ENCODE peak calls at places on chromosomes 6 and 20, in five cellular contexts. One of them, this sample, is unnamed.
A peak's percentile ranks its signal among the peaks of the same experiment; 100 is the strongest.

GRCh38 chr6:141700836-141701235 is 431.9 kb upstream of the GJE1 start:
- DNase-seq in esophagus muscularis mucosa: no peak
- DNase-seq in heart left ventricle: no peak
- DNase-seq in NB4: no peak
- DNase-seq in breast epithelium: no peak
- DNase-seq in this sample: no peak

GRCh38 chr6:41455818-41456217 is 90.4 kb upstream of the FOXP4 start:
- DNase-seq in NB4: no peak
- DNase-seq in breast epithelium: no peak
- DNase-seq in esophagus muscularis mucosa: no peak
- DNase-seq in heart left ventricle: no peak
- DNase-seq in this sample: no peak

GRCh38 chr6:155314773-155315515 is 660 bp upstream of the TFB1M start:
- DNase-seq in esophagus muscularis mucosa: no peak
- DNase-seq in breast epithelium: peak; percentile 34
- DNase-seq in NB4: peak; percentile 94
- DNase-seq in heart left ventricle: peak; percentile 65
- DNase-seq in this sample: peak; percentile 89

GRCh38 chr20:32577023-32577422 is 8.1 kb downstream of the NOL4L start:
- DNase-seq in heart left ventricle: no peak
- DNase-seq in esophagus muscularis mucosa: no peak
- DNase-seq in NB4: no peak
- DNase-seq in breast epithelium: no peak
- DNase-seq in this sample: no peak

GRCh38 chr6:12875061-12875460 is 158.5 kb downstream of the PHACTR1 start:
- DNase-seq in esophagus muscularis mucosa: no peak
- DNase-seq in breast epithelium: no peak
- DNase-seq in heart left ventricle: no peak
- DNase-seq in NB4: no peak
- DNase-seq in this sample: no peak

GRCh38 chr20:17171750-17172149 is 55.1 kb upstream of the PCSK2 start:
- DNase-seq in NB4: no peak
- DNase-seq in heart left ventricle: no peak
- DNase-seq in breast epithelium: no peak
- DNase-seq in esophagus muscularis mucosa: no peak
- DNase-seq in this sample: no peak

GRCh38 chr20:37430778-37431460 is 85.0 kb downstream of the SRC start:
- DNase-seq in NB4: no peak
- DNase-seq in breast epithelium: no peak
- DNase-seq in esophagus muscularis mucosa: no peak
- DNase-seq in heart left ventricle: no peak
- DNase-seq in this sample: no peak

GRCh38 chr6:153957409-153957808 is 81.6 kb upstream of the OPRM1 start:
- DNase-seq in NB4: no peak
- DNase-seq in breast epithelium: no peak
- DNase-seq in esophagus muscularis mucosa: no peak
- DNase-seq in heart left ventricle: no peak
- DNase-seq in this sample: no peak

GRCh38 chr6:18861182-18861581 is 474.0 kb downstream of the RNF144B start:
- DNase-seq in heart left ventricle: no peak
- DNase-seq in esophagus muscularis mucosa: no peak
- DNase-seq in breast epithelium: no peak
- DNase-seq in NB4: no peak
- DNase-seq in this sample: no peak

GRCh38 chr20:48406462-48407235 is 421.1 kb downstream of the PREX1 start:
- DNase-seq in heart left ventricle: no peak
- DNase-seq in breast epithelium: no peak
- DNase-seq in esophagus muscularis mucosa: no peak
- DNase-seq in NB4: peak; percentile 19
- DNase-seq in this sample: no peak

GRCh38 chr20:57442160-57442887 is 51.1 kb downstream of the RBM38 start:
- DNase-seq in esophagus muscularis mucosa: no peak
- DNase-seq in heart left ventricle: no peak
- DNase-seq in NB4: no peak
- DNase-seq in breast epithelium: no peak
- DNase-seq in this sample: peak; percentile 85

GRCh38 chr6:33765368-33765767 is 18.7 kb upstream of the IP6K3 start:
- DNase-seq in heart left ventricle: no peak
- DNase-seq in esophagus muscularis mucosa: no peak
- DNase-seq in breast epithelium: no peak
- DNase-seq in NB4: no peak
- DNase-seq in this sample: no peak

GRCh38 chr6:167404385-167405049 is 79.6 kb downstream of the TTLL2 start:
- DNase-seq in esophagus muscularis mucosa: no peak
- DNase-seq in breast epithelium: no peak
- DNase-seq in NB4: no peak
- DNase-seq in heart left ventricle: no peak
- DNase-seq in this sample: no peak

GRCh38 chr20:63706852-63707557 is 771 bp downstream of the ARFRP1 start:
- DNase-seq in breast epithelium: no peak
- DNase-seq in NB4: peak; percentile 71
- DNase-seq in esophagus muscularis mucosa: no peak
- DNase-seq in heart left ventricle: peak; percentile 56
- DNase-seq in this sample: peak; percentile 73

GRCh38 chr20:14142171-14142570 is 146.9 kb downstream of the MACROD2 start:
- DNase-seq in breast epithelium: peak; percentile 48
- DNase-seq in esophagus muscularis mucosa: no peak
- DNase-seq in NB4: peak; percentile 37
- DNase-seq in heart left ventricle: peak; percentile 25
- DNase-seq in this sample: no peak

GRCh38 chr6:90217621-90218496 is 78.8 kb downstream of the BACH2 start:
- DNase-seq in esophagus muscularis mucosa: peak; percentile 92
- DNase-seq in heart left ventricle: no peak
- DNase-seq in NB4: no peak
- DNase-seq in breast epithelium: no peak
- DNase-seq in this sample: no peak

DNA sequence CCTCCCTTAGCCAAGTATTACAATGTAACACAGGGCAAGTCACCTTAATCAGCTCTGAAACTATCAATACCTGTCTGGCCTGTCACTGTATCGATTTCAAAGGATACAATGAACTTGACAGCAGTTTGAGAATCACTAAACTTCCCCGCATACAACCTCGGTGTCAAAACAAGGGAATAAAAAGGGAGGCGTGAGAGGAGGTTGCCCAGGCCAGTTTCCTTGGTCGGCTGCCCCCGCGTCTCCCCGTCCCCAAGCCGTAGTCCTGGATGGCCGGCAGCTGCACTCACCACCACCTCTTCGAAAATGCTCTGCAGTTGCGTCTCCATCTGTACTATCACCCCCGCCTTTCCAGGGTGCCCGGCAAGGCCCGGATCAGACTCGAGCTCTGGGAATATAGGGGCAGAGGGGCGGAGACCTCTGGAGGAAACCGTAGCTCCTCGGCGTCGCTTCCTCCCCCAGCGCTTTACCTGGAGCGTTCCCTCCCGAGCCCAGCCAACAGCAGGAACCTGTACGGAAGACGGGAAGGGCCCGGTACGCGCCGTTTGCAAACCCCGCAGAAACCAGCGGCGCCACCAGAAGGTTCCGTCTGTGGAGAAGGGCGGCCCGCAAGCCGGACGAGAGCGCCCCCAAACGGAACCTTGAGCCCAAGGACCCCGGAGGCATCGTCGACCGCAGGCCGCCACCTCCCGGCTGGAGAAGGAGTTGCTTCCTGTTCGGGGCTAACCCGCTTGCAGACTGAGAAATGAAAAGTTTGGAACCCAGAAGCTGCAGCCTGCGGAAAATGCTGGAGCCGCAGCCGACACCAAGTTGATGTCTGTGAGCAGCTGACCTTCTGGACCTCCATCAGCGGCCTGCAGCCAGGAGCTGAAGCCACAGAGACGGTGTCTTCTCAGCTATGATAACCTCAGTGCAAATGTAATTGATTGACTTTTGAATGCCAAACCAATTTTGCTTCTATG is at the start of gene MED23:
- DNase-seq in breast epithelium: peak; percentile 85
- DNase-seq in esophagus muscularis mucosa: peak; percentile 97
- DNase-seq in heart left ventricle: peak; percentile 95
- DNase-seq in NB4: peak; percentile 97
- DNase-seq in this sample: peak; percentile 96
- TF ChIP-seq POLR2A in breast epithelium: no peak
- TF ChIP-seq POLR2A in esophagus muscularis mucosa: no peak
- TF ChIP-seq POLR2A in heart left ventricle: no peak
- TF ChIP-seq POLR2A in NB4: peak; percentile 82
- TF ChIP-seq POLR2A in this sample: peak; percentile 61

DNA sequence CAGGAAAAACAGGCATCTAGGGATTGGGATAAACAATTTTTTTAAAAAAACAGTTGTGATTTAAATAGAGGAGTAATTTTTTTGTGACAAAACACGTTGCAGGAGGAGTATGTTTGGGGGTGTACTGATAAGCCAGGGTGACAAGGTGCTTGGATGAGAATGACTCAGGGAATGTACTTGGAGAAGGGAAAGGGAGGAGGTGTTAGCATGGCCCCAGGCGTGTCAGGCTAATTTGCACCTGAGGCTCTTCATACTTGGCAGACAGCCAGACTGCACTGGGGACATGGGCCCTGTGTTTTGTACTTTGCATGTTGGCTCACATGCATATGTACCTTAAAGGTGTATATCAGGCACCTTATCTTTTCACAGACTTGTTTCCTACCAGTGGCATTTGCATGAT is 22.8 kb downstream of the PANK2 start:
- DNase-seq in breast epithelium: no peak
- DNase-seq in esophagus muscularis mucosa: no peak
- DNase-seq in NB4: no peak
- DNase-seq in heart left ventricle: peak; percentile 47
- DNase-seq in this sample: no peak
- TF ChIP-seq POLR2A in breast epithelium: no peak
- TF ChIP-seq POLR2A in esophagus muscularis mucosa: no peak
- TF ChIP-seq POLR2A in NB4: no peak
- TF ChIP-seq POLR2A in heart left ventricle: no peak
- TF ChIP-seq POLR2A in this sample: no peak

GRCh38 chr20:6075428-6076219 is 21.8 kb upstream of the LRRN4 start:
- DNase-seq in NB4: no peak
- DNase-seq in heart left ventricle: peak; percentile 69
- DNase-seq in breast epithelium: no peak
- DNase-seq in esophagus muscularis mucosa: no peak
- DNase-seq in this sample: no peak
- TF ChIP-seq POLR2A in NB4: no peak
- TF ChIP-seq POLR2A in heart left ventricle: no peak
- TF ChIP-seq POLR2A in breast epithelium: no peak
- TF ChIP-seq POLR2A in esophagus muscularis mucosa: no peak
- TF ChIP-seq POLR2A in this sample: no peak

DNA sequence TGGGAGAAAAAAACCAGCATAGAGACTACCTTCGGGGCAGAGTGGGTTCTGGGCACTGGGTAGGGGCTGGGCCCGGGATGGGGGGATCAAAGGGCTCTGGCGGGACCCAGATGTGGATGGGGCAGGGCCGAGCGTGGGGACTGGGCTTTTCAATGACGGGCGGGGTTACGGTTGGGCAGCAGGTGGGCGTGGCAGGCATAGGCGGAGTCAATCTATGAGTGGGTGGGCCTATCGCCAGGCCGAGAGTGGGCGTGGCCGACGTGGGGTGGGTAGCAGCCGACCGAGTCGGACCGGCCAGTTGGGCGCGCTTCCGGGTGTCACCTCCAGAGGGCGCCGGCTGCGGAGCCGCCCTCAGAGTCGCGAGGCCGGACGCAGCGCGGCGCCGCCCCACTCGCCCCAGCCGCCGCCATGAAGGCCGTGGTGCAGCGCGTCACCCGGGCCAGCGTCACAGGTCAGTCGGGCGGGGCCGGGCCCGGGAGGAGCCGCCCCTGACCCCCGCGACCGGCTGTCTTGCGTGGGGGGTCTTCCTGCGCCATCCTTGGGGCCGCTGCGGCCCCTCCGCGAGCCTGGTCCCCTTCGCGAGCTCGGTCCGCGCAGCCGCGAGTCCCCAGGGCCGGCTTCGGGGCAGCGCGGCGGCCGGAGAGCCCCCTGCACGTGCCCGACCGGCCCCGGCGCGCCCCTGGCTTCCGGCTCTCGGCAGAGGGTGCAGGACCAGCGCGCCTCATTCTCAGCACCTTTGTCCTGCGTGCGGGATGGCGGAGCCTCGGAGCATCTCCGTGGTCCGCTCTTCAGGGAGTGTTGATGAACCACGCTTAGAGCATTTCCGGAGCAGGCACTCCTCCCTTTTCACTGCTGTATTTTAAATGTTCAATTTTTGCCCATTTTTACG is at the start of gene DTD1:
- DNase-seq in breast epithelium: peak; percentile 83
- DNase-seq in esophagus muscularis mucosa: peak; percentile 97
- DNase-seq in NB4: peak; percentile 93
- DNase-seq in heart left ventricle: peak; percentile 96
- DNase-seq in this sample: peak; percentile 96
- TF ChIP-seq POLR2A in breast epithelium: no peak
- TF ChIP-seq POLR2A in esophagus muscularis mucosa: no peak
- TF ChIP-seq POLR2A in NB4: peak; percentile 66
- TF ChIP-seq POLR2A in heart left ventricle: no peak
- TF ChIP-seq POLR2A in this sample: no peak

DNA sequence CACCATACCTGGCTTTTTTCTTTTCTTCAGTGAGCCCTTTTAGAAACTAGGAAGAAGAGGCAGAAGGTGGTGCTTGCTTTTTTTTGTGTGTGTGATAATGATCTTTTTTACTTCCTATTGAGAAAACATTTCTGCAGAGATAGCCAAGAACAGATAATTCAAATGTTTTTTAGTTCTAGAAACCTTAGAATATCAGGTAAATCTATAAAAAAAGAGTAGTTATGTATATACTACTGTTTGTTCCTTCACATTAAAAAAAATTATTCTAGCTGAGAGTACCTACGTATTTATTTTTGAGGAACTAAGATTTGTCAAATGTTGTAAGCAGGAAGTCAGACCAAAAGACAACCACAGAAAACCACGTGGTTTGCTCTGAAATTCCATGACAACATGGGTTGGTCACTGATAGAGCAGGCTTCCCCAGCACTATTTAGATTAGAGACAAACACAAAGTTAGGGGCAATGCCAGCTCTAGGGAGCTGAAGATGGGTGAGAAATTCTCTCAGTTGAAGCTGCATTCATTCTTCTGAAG is 12.8 kb downstream of the STK4 start:
- DNase-seq in breast epithelium: no peak
- DNase-seq in NB4: peak; percentile 92
- DNase-seq in heart left ventricle: no peak
- DNase-seq in esophagus muscularis mucosa: no peak
- DNase-seq in this sample: no peak
- TF ChIP-seq POLR2A in breast epithelium: no peak
- TF ChIP-seq POLR2A in NB4: no peak
- TF ChIP-seq POLR2A in heart left ventricle: no peak
- TF ChIP-seq POLR2A in esophagus muscularis mucosa: no peak
- TF ChIP-seq POLR2A in this sample: no peak

GRCh38 chr6:134318396-134319281 is 727 bp upstream of the SGK1 start:
- DNase-seq in NB4: no peak
- DNase-seq in breast epithelium: no peak
- DNase-seq in heart left ventricle: no peak
- DNase-seq in esophagus muscularis mucosa: no peak
- DNase-seq in this sample: no peak

GRCh38 chr6:134323698-134324097 is 5.8 kb upstream of the SGK1 start:
- DNase-seq in esophagus muscularis mucosa: no peak
- DNase-seq in breast epithelium: no peak
- DNase-seq in heart left ventricle: no peak
- DNase-seq in NB4: no peak
- DNase-seq in this sample: no peak

GRCh38 chr6:134328138-134328537 is 10.2 kb upstream of the SGK1 start:
- DNase-seq in esophagus muscularis mucosa: peak; percentile 17
- DNase-seq in breast epithelium: no peak
- DNase-seq in NB4: no peak
- DNase-seq in heart left ventricle: no peak
- DNase-seq in this sample: no peak

GRCh38 chr6:134324766-134325165 is 6.9 kb upstream of the SGK1 start:
- DNase-seq in heart left ventricle: no peak
- DNase-seq in esophagus muscularis mucosa: no peak
- DNase-seq in NB4: no peak
- DNase-seq in breast epithelium: no peak
- DNase-seq in this sample: no peak

GRCh38 chr6:134323294-134323693 is 5.4 kb upstream of the SGK1 start:
- DNase-seq in esophagus muscularis mucosa: no peak
- DNase-seq in NB4: no peak
- DNase-seq in heart left ventricle: no peak
- DNase-seq in breast epithelium: no peak
- DNase-seq in this sample: no peak
- TF ChIP-seq POLR2A in esophagus muscularis mucosa: no peak
- TF ChIP-seq POLR2A in NB4: no peak
- TF ChIP-seq POLR2A in heart left ventricle: no peak
- TF ChIP-seq POLR2A in breast epithelium: no peak
- TF ChIP-seq POLR2A in this sample: no peak